ENCODE peak calls at places on chromosomes 12 and 14, in four cellular contexts. A is neuronal stem cell, S is H9, P is IMR-90. L is an unnamed sample.

GRCh38 chr14:61661471-61661988 is 33.8 kb upstream of the HIF1A start:
- DNase-seq in A (no peak), S (no peak), P (peak), L (no peak)

GRCh38 chr12:510071-510825 is 50.5 kb downstream of the B4GALNT3 start:
- DNase-seq in A (peak), S (peak), P (no peak), L (peak)

GRCh38 chr12:112126000-112126431 is 656 bp downstream of the TRAFD1 start:
- DNase-seq in A (no peak), S (peak), P (no peak), L (no peak)

GRCh38 chr12:113825705-113826104 is 140.4 kb downstream of the RBM19 start:
- DNase-seq in A (no peak), S (peak), P (no peak), L (peak)

GRCh38 chr14:74551903-74552371 is 58.4 kb downstream of the ISCA2 start:
- DNase-seq in A (no peak), S (no peak), P (no peak), L (peak)

GRCh38 chr12:57476162-57476992 is 3.3 kb downstream of the ARHGAP9 start:
- DNase-seq in A (no peak), S (peak), P (no peak), L (no peak)

GRCh38 chr12:26119391-26119981 is 5.4 kb downstream of the BHLHE41 start:
- DNase-seq in A (no peak), S (no peak), P (peak), L (peak)

GRCh38 chr14:85088231-85088630 is 441.7 kb upstream of the FLRT2 start:
- DNase-seq in A (no peak), S (no peak), P (no peak), L (no peak)

GRCh38 chr12:132071001-132071810 is 72.9 kb downstream of the DDX51 start:
- DNase-seq in A (no peak), S (no peak), P (no peak), L (no peak)

GRCh38 chr12:32522322-32523221 is 123.2 kb downstream of the FGD4 start:
- DNase-seq in A (no peak), S (no peak), P (no peak), L (no peak)

GRCh38 chr14:30034049-30034635 is 106.5 kb upstream of the PRKD1 start:
- DNase-seq in A (no peak), S (peak), P (peak), L (peak)

GRCh38 chr14:50943261-50943942 is 881 bp downstream of the PYGL start:
- DNase-seq in A (peak), S (peak), P (peak), L (peak)

GRCh38 chr12:55970775-55971174 is 3.1 kb upstream of the RAB5B start:
- DNase-seq in A (no peak), S (no peak), P (peak), L (no peak)

GRCh38 chr12:84502907-84503787 is 409.5 kb downstream of the SLC6A15 start:
- DNase-seq in A (peak), S (peak), P (peak), L (peak)

GRCh38 chr12:50055831-50056628 is 1.4 kb upstream of the ASIC1 start:
- DNase-seq in A (no peak), S (peak), P (peak), L (peak)

GRCh38 chr14:105486974-105487448 is 325 bp downstream of the CRIP1 start:
- DNase-seq in A (no peak), S (no peak), P (no peak), L (no peak)

GRCh38 chr14:55416866-55417265 is 5.2 kb upstream of the ATG14 start:
- DNase-seq in A (peak), S (peak), P (no peak), L (peak)

GRCh38 chr12:64716839-64717455 is 42.3 kb downstream of the GNS start:
- DNase-seq in A (no peak), S (no peak), P (no peak), L (no peak)

GRCh38 chr12:126891789-126892188 is 1375.2 kb upstream of the TMEM132C start:
- DNase-seq in A (no peak), S (peak), P (no peak), L (peak)

GRCh38 chr14:89452281-89452680 is 35.2 kb upstream of the FOXN3 start:
- DNase-seq in A (no peak), S (no peak), P (no peak), L (no peak)

GRCh38 chr12:75913502-75914110 is 118.0 kb downstream of the PHLDA1 start:
- DNase-seq in A (no peak), S (no peak), P (no peak), L (no peak)

GRCh38 chr12:79420146-79420618 is 270.6 kb downstream of the PAWR start:
- DNase-seq in A (peak), S (no peak), P (peak), L (peak)

GRCh38 chr12:45285717-45286116 is 69.8 kb downstream of the ANO6 start:
- DNase-seq in A (no peak), S (peak), P (no peak), L (no peak)

DNA sequence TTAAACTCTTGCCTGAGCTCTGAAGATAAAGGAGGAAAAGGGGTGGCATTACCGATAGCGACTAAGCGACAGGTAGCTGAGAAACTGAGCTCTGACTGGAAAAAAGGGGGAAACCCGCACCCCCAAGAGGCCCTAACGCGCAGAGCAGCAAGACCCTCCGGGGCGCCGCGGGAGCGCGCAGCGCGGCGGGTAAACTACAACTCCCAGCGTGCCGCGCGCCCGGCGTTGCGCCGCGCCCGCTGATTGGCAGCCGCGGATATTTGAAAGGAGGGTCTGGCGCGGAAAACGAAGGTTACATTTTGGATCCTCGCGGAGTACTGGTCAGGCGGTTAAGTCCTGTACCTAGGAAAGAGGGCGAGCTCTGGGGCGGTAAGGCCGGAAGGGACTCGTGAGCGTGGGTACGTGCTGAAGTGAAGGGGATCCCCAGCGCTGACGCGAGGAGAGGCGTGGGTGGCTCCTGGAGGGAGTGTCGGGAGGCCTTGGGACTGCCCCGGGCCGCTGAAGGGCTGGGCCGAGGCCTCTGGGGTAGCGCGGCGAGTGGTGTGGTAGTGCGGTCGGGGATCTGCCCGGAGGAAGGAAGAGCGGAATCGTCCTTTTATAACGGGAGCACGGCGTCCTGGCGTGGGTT is at the start of gene ESPL1:
- DNase-seq in A (peak), S (peak), P (peak), L (peak)
- H4K8ac ChIP-seq in A (no peak), S (no peak), P (peak), L (no peak)

DNA sequence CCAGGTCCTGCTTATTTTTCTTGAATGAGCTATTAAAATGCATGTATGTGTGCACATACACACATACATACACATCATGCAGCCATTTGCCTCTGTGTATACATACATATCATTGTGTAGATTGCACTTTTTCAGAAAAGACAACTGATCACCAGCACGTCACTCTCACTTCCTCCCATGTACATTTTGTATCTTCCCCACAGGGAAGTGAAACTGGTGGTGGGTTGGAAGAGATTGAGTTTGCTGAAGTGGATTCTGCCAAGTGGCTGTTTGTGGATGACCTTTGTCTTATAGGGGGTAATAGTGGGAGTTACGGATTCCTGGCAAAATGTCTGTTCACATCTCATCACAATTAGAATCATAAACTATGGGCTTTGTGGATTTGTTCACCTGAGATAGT is 448.6 kb downstream of the RAD51B start:
- DNase-seq in A (no peak), S (no peak), P (no peak), L (no peak)
- H4K8ac ChIP-seq in A (no peak), S (no peak), P (no peak), L (no peak)

GRCh38 chr14:99514552-99515300 is 33.5 kb downstream of the CCNK start:
- DNase-seq in A (no peak), S (peak), P (no peak), L (no peak)
- H4K8ac ChIP-seq in A (no peak), S (no peak), P (no peak), L (no peak)

GRCh38 chr12:66497000-66497897 is 181.6 kb downstream of the GRIP1 start:
- DNase-seq in A (no peak), S (peak), P (no peak), L (peak)
- H4K8ac ChIP-seq in A (no peak), S (no peak), P (no peak), L (no peak)

DNA sequence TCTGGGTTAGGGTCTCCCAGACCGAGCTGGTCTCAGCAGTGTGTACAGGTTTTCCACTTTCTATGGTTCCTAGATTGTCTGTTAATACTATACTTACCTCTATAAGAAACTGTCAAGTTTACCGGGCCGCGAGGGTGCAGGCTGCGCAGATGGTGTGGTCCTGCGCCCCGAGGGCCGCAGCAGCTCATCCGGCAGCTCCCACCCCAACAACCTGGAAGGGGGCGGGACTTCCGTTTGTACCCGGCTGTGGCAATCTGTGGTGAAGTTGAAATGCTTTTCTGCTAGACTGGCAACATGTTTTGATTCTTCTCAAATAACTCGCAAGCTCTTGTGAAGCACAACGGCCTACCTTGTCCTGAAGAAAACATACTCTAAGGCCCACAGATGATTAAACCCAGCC is at the start of gene CLEC9A:
- DNase-seq in A (no peak), S (no peak), P (no peak), L (no peak)
- H4K8ac ChIP-seq in A (no peak), S (no peak), P (peak), L (no peak)

DNA sequence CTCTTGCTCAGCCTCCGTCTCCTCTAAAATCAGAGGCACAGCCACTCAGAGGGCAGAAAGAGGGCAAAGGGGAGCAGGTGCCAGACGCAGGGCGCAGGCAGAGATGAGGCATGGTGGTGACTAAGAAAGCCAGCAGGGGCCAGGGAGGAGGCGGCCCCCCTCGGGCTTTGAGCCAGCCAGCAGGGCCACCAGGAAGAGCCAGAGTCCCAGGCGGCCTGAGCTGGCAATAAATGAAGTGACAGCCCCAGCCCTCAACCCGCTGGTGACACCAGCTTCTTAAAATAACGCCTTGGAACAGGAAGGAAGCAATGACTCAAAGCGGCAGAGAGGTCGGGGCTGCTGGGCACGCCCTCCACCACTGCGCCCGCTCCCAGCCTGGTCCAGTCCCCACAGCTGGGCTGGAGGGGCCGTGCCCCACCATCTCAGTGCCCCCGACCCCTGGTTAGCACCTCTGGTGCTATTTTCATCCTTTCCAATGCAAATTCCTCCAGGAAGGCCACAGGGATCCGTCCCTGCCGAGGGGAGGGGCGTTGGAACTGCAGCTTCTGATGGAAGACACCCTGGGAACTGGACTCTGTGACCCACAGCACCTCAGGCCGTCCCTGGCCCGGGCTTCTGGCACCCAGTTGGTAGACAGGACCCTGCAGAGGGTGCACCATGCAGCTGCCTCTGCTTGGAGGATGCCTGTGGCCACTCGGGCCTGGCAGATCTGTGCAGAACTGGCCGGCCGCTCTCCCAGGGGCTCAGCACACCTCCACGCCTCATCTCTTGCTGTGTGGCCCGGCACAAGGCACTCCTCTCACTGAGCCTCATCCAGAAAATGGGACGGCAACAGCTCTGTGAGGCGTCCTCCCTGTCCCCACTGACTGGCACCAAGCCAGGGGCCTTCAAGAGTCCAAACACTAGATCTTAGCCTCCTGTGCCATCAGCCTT is 113.7 kb downstream of the NCOR2 start:
- DNase-seq in A (no peak), S (no peak), P (peak), L (peak)
- H4K8ac ChIP-seq in A (no peak), S (no peak), P (no peak), L (no peak)

GRCh38 chr14:69232388-69232787 is 27.6 kb upstream of the GALNT16 start:
- DNase-seq in A (no peak), S (no peak), P (no peak), L (no peak)
- H4K8ac ChIP-seq in A (no peak), S (no peak), P (no peak), L (no peak)